ENCODE peak calls at places on chromosomes 2 and 18, in seven cellular contexts. P is WERI-Rb-1, L is GM12878, K is breast epithelium, O is HL-60, H is spleen, X is brain microvascular endothelial cell. I is an unnamed sample.

GRCh38 chr18:54958711-54959625 is at the start of gene CCDC68:
- DNase-seq in P (no peak), L (no peak), K (no peak), O (no peak), H (peak; percentile 84), X (no peak), I (peak; percentile 23)

GRCh38 chr2:96264656-96265348 is 995 bp downstream of the TMEM127 start:
- DNase-seq in P (peak; percentile 67), L (no peak), K (no peak), O (peak; percentile 46), H (no peak), X (peak; percentile 46), I (no peak)

GRCh38 chr2:220263300-220263699 is 635.9 kb downstream of the SLC4A3 start:
- DNase-seq in P (no peak), L (no peak), K (no peak), O (no peak), H (no peak), X (no peak), I (no peak)

GRCh38 chr2:235600926-235601325 is 107.1 kb downstream of the AGAP1 start:
- DNase-seq in P (no peak), L (no peak), K (no peak), O (no peak), H (no peak), X (no peak), I (no peak)

GRCh38 chr18:34834897-34835296 is 124.8 kb downstream of the DTNA start:
- DNase-seq in P (no peak), L (no peak), K (no peak), O (no peak), H (no peak), X (no peak), I (no peak)

GRCh38 chr2:204538179-204539009 is 6.9 kb upstream of the PARD3B start:
- DNase-seq in P (no peak), L (no peak), K (no peak), O (no peak), H (no peak), X (peak; percentile 41), I (no peak)

GRCh38 chr2:136182315-136182714 is 64.4 kb upstream of the CXCR4 start:
- DNase-seq in P (no peak), L (no peak), K (no peak), O (no peak), H (no peak), X (no peak), I (no peak)

GRCh38 chr2:66481100-66481549 is 46.2 kb downstream of the MEIS1 start:
- DNase-seq in P (peak; percentile 39), L (no peak), K (no peak), O (peak; percentile 14), H (no peak), X (peak; percentile 17), I (peak; percentile 48)

DNA sequence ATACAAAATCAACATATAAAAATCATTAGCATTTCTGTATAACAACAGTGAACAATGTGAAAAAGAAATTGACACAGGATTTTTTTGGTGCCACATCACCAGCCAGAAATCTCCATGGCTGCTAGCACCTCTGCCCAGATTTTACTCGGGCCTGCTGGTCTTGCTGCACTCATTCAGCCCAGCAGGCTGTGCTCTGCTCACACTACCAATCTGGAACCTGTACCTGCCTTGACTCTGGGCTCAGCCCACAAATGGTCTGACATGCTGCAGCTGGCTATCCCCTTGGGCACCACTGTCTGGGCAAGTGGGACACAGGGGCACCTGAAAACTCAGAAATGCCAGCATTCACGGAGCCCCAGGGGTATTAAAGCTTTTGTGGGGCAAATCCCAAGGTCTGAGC is 392.5 kb upstream of the NRXN1 start:
- DNase-seq in P (peak; percentile 17), L (no peak), K (no peak), O (no peak), H (peak; percentile 38), X (no peak), I (no peak)
- TF ChIP-seq CTCF in P (peak; percentile 59), L (no peak), K (no peak), O (no peak), H (no peak), X (peak; percentile 24), I (no peak)

GRCh38 chr18:57353137-57353939 is 981 bp downstream of the ST8SIA3 start:
- DNase-seq in P (peak; percentile 95), L (no peak), K (no peak), O (no peak), H (no peak), X (no peak), I (no peak)
- H3K27me3 ChIP-seq in P (no peaks in the 10 kb centered on the region), L (peaks cover 2% of the 10 kb centered on the region), K (peaks cover 56% of the 10 kb centered on the region), O (peaks cover 59% of the 10 kb centered on the region), H (peaks cover 41% of the 10 kb centered on the region), X (peaks cover 27% of the 10 kb centered on the region), I (peaks cover 13% of the 10 kb centered on the region)

GRCh38 chr2:37896319-37896718 is 28.8 kb upstream of the RMDN2 start:
- DNase-seq in P (no peak), L (no peak), K (no peak), O (no peak), H (no peak), X (no peak), I (no peak)
- TF ChIP-seq CTCF in P (peak; percentile 23), L (peak; percentile 5), K (no peak), O (no peak), H (no peak), X (peak; percentile 8), I (no peak)

DNA sequence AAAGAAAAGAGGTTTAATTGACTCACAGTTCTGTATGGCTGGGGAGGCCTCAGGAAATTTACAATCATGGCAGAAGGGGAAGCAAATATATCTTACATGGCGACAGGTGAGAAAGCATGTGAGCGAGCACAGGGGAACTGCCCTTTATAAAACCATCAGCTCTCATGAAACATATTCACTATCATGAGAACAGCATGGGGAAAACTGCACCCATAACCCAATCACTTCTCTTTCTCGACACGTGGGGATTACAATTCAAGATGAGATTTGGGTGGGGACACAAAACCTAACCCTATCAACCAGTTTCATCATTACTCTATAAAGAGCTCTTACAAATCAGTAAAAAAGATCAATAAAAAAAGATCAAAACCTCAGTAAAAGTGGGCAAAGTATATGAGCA is 151.2 kb downstream of the GFPT1 start:
- DNase-seq in P (no peak), L (no peak), K (no peak), O (no peak), H (no peak), X (no peak), I (no peak)
- H3K27me3 ChIP-seq in P (no peaks in the 10 kb centered on the region), L (no peaks in the 10 kb centered on the region), K (no peaks in the 10 kb centered on the region), O (no peaks in the 10 kb centered on the region), H (no peaks in the 10 kb centered on the region), X (no peaks in the 10 kb centered on the region), I (no peaks in the 10 kb centered on the region)

DNA sequence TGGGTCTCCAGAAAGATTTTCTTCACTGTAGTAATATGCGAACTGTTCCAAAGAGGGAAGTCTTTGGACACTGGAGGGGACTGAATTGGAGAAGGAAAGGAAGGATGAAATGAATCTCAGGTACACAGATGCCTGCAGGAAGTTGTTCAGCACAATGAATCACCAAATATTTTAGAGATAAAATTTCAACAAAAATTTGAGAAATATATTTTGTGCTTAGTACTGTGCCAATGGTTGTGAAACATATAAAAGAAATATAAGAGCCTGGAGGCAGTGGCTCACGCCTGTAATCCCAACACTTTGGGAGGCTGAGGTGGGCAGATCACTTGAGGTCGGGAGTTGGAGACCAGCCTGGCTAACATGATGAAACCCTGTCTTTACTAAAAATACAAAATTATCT is 3.2 kb downstream of the ELMOD3 start:
- DNase-seq in P (no peak), L (no peak), K (no peak), O (no peak), H (no peak), X (no peak), I (peak; percentile 78)
- TF ChIP-seq CTCF in P (no peak), L (no peak), K (no peak), O (no peak), H (no peak), X (no peak), I (no peak)

DNA sequence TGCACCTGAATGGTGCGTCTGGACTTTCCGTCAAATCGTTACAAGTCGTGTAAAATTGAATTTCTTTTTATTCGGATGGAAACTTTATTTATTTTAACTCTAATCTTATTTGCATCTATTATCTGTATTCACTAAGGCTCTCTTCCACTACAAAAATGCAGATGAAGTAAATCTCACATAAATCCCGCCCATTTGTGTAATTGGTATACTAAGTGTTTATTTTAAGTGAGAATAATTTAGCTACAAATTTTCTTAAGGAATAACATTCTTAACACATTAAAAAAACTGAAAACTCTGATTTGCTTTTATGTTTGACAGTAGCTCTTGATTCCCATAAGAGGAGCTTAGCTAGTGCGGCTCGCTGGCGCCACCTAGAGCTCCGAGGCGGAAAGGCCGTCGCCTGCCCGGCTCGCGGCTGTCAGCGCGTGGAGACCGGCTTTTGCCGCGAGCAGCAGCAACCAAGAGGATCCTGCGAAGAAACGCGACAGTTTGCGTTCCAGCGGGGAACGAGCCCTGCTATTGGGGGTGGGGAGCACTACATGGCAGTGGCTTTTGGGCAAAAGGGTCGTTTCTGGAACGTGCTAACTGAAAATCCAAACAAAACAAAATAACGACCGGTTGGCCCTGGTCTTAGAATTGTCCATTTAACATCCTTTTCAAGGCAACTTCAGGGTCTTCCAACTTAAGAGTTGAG is 6.7 kb downstream of the SP9 start:
- DNase-seq in P (peak; percentile 85), L (peak; percentile 30), K (peak; percentile 87), O (peak; percentile 84), H (peak; percentile 98), X (peak; percentile 81), I (peak; percentile 67)
- H3K27me3 ChIP-seq in P (peaks cover 9% of the 10 kb centered on the region), L (peaks cover 11% of the 10 kb centered on the region), K (peaks cover 81% of the 10 kb centered on the region), O (peaks cover 78% of the 10 kb centered on the region), H (peaks cover 90% of the 10 kb centered on the region), X (peaks cover 75% of the 10 kb centered on the region), I (peaks cover 62% of the 10 kb centered on the region)

GRCh38 chr2:217910875-217911212 is 92.0 kb downstream of the TNS1 start:
- DNase-seq in P (no peak), L (no peak), K (no peak), O (no peak), H (no peak), X (no peak), I (no peak)

GRCh38 chr2:217911283-217911965 is 91.4 kb downstream of the TNS1 start:
- DNase-seq in P (no peak), L (no peak), K (no peak), O (no peak), H (no peak), X (no peak), I (no peak)

GRCh38 chr2:217907266-217907665 is 95.5 kb downstream of the TNS1 start:
- DNase-seq in P (no peak), L (no peak), K (no peak), O (no peak), H (no peak), X (no peak), I (no peak)

GRCh38 chr2:217908544-217908943 is 94.3 kb downstream of the TNS1 start:
- DNase-seq in P (no peak), L (no peak), K (no peak), O (no peak), H (no peak), X (no peak), I (no peak)

DNA sequence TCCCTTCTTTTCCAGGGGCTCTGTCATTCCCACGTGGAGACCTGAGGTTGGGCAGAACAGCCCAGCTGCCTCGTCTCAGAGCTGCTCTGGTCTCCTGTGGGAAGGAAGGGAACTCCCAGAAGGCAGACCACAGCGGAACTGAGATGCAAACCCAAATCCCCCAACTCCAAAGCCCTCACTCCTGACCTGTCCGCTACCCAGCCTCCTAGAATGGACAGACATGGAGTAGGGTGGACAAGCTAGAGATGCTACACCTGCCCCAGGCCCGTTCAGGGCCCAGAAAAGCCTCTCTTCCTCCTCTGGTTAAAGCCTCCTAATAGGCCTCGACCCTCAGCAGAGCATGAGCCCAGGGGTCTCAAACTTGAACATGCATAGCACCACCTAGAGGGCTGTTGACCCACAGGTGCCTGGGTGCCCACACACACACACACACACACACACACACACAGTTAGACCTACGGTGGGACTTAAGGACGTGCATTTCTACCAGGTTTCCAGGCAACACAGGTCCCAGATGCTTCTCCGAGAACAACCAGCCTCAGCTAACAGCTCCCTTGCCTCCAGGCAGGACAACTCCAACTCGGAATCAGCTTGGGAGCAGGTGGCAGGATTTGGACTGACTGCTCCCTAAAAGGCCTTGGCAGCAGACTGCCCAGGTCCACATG is 93.5 kb downstream of the TNS1 start:
- DNase-seq in P (peak; percentile 19), L (no peak), K (no peak), O (no peak), H (no peak), X (no peak), I (no peak)
- TF ChIP-seq CTCF in P (peak; percentile 39), L (no peak), K (no peak), O (no peak), H (no peak), X (peak; percentile 28), I (no peak)

I was measured in bronchial epithelial cell.